ENCODE peak calls at places on chromosomes 12 and 14, in eight cellular contexts. A, P, H, U, M, Q, W and S are unnamed samples. For H3K27me3, the result is how much of the 10 kb centered on the place peaks cover.

GRCh38 chr12:115895247-115895646 is 382.2 kb downstream of the MED13L start:
- DNase-seq in Q (no peak), M (no peak), P (no peak), W (no peak), H (no peak), A (no peak), U (no peak), S (no peak)

GRCh38 chr14:24198845-24199524 is 3.7 kb upstream of the TM9SF1 start:
- DNase-seq in M (no peak), W (no peak), Q (no peak), U (no peak), A (no peak), H (no peak), P (no peak), S (no peak)

GRCh38 chr12:67025543-67026114 is 243.5 kb upstream of the CAND1 start:
- DNase-seq in H (peak), A (peak), W (no peak), Q (peak), M (peak), U (no peak), P (no peak), S (peak)

GRCh38 chr12:127101086-127101485 is 1165.9 kb upstream of the TMEM132C start:
- DNase-seq in H (no peak), P (no peak), M (no peak), U (no peak), A (no peak), Q (no peak), W (no peak), S (no peak)

GRCh38 chr12:97300921-97301320 is 161.7 kb upstream of the RMST start:
- DNase-seq in P (no peak), M (no peak), A (no peak), W (no peak), H (no peak), U (no peak), Q (no peak), S (no peak)

GRCh38 chr12:125128806-125129571 is 63.8 kb downstream of the AACS start:
- DNase-seq in A (no peak), W (no peak), H (no peak), Q (no peak), P (no peak), M (no peak), U (no peak), S (no peak)

GRCh38 chr14:25942090-25942489 is 655.7 kb downstream of the NOVA1 start:
- DNase-seq in U (no peak), W (no peak), P (no peak), A (no peak), Q (no peak), H (no peak), M (no peak), S (no peak)

GRCh38 chr12:68042212-68042699 is 53.0 kb downstream of the IFNG-AS1 start:
- DNase-seq in M (no peak), W (peak), P (no peak), Q (no peak), U (no peak), H (peak), A (no peak), S (no peak)

GRCh38 chr14:104091061-104091926 is 5.8 kb downstream of the ASPG start:
- DNase-seq in W (no peak), M (no peak), H (no peak), P (peak), Q (peak), U (no peak), A (no peak), S (no peak)

GRCh38 chr14:101473795-101474562 is 87.3 kb upstream of the DIO3 start:
- DNase-seq in H (no peak), U (no peak), W (no peak), P (no peak), A (no peak), Q (no peak), M (no peak), S (no peak)

GRCh38 chr14:74739293-74740030 is 23.7 kb upstream of the YLPM1 start:
- DNase-seq in U (no peak), P (no peak), Q (no peak), W (no peak), H (no peak), M (no peak), A (no peak), S (no peak)

GRCh38 chr12:43776498-43776897 is 17.7 kb downstream of the IRAK4 start:
- DNase-seq in W (no peak), U (no peak), M (peak), H (peak), A (peak), P (no peak), Q (peak), S (peak)

GRCh38 chr12:102343361-102344121 is 136.8 kb downstream of the IGF1 start:
- DNase-seq in W (no peak), H (peak), Q (peak), U (no peak), M (no peak), P (no peak), A (no peak), S (no peak)

GRCh38 chr12:10361084-10361483 is 28.8 kb downstream of the KLRK1 start:
- DNase-seq in Q (no peak), H (peak), U (no peak), M (no peak), A (no peak), W (no peak), P (no peak), S (peak)

GRCh38 chr14:105439179-105439578 is 19.6 kb downstream of the MTA1 start:
- DNase-seq in U (no peak), H (no peak), W (no peak), M (no peak), P (no peak), A (no peak), Q (no peak), S (no peak)
- H3K27me3 ChIP-seq in U (under half), H (under half), W (under half), M (under half), P (under half), A (under half), Q (under half), S (under half)

GRCh38 chr12:132341318-132342050 is 12.1 kb upstream of the GALNT9 start:
- DNase-seq in U (no peak), W (no peak), H (no peak), A (no peak), M (no peak), Q (no peak), P (no peak), S (no peak)
- H3K27me3 ChIP-seq in U (under half), W (under half), H (under half), A (under half), M (under half), Q (half or more), P (half or more), S (under half)

GRCh38 chr14:38211258-38211735 is 3.6 kb downstream of the SSTR1 start:
- DNase-seq in P (no peak), U (no peak), A (no peak), H (no peak), Q (peak), M (no peak), W (no peak), S (no peak)
- H3K27me3 ChIP-seq in P (under half), U (under half), A (under half), H (under half), Q (half or more), M (under half), W (under half), S (under half)

DNA sequence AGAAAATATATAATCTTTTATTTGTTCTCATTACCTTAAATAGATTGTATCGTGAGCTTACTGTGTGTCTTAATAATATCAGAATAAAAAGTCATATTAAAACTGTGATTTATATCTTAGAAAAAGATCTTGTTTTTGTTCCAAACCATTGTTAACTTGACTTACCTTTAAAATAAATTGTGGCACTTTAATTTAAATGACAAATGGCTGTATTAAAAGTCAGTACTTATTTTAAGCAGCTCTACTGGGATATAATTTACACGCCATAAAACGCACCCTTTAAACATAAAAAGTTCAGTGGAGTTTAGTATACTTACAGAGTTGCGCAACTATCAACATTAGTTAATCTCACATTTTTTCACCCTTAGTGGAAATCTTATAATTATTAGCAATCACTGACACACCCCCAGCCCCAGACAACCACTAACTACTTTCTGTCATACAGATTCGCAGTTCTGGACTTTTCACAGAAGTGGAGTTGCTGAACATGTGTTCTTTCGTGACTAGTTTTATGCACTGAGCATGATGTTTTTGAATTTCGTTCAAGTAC is 311.7 kb downstream of the ACSS3 start:
- DNase-seq in P (no peak), U (no peak), H (no peak), Q (no peak), A (no peak), M (no peak), W (no peak), S (no peak)
- H3K27me3 ChIP-seq in P (under half), U (under half), H (under half), Q (under half), A (under half), M (under half), W (under half), S (under half)